ENCODE peak calls at places on chromosomes 11 and 22, in six cellular contexts. K is H1, X is HCT116, D is GM12878, T is SK-N-SH, R is HepG2. L is an unnamed sample.

GRCh38 chr22:46878549-46878948 is 116.1 kb downstream of the TBC1D22A start:
- DNase-seq in K (no peak), X (no peak), D (no peak), T (no peak), R (no peak), L (no peak)

GRCh38 chr11:128658499-128658898 is 35.4 kb upstream of the FLI1 start:
- DNase-seq in K (no peak), X (no peak), D (no peak), T (no peak), R (no peak), L (no peak)

GRCh38 chr11:65771589-65772112 is 9.1 kb downstream of the AP5B1 start:
- DNase-seq in K (no peak), X (no peak), D (no peak), T (no peak), R (no peak), L (no peak)

GRCh38 chr22:24105661-24106060 is 75.6 kb upstream of the SUSD2 start:
- DNase-seq in K (no peak), X (no peak), D (no peak), T (no peak), R (no peak), L (no peak)

GRCh38 chr11:18065572-18065971 is 19.5 kb upstream of the TPH1 start:
- DNase-seq in K (no peak), X (no peak), D (no peak), T (no peak), R (no peak), L (no peak)

GRCh38 chr11:114193730-114194674 is 102.2 kb upstream of the NNMT start:
- DNase-seq in K (no peak), X (no peak), D (no peak), T (no peak), R (no peak), L (no peak)

GRCh38 chr11:119964136-119965025 is 173.5 kb downstream of the TRIM29 start:
- DNase-seq in K (peak; percentile 50), X (no peak), D (no peak), T (no peak), R (no peak), L (no peak)

GRCh38 chr22:27420186-27420816 is 381.3 kb downstream of the MN1 start:
- DNase-seq in K (no peak), X (no peak), D (no peak), T (no peak), R (no peak), L (no peak)

GRCh38 chr11:11577246-11577855 is 44.5 kb downstream of the GALNT18 start:
- DNase-seq in K (no peak), X (no peak), D (no peak), T (no peak), R (no peak), L (no peak)

GRCh38 chr11:77069336-77069968 is 2.7 kb downstream of the CAPN5 start:
- DNase-seq in K (no peak), X (no peak), D (no peak), T (no peak), R (no peak), L (no peak)

GRCh38 chr11:65204646-65205601 is 23.2 kb downstream of the CAPN1 start:
- DNase-seq in K (no peak), X (no peak), D (no peak), T (peak; percentile 92), R (peak; percentile 37), L (peak; percentile 67)

GRCh38 chr11:121328967-121329653 is 36.5 kb downstream of the SC5D start:
- DNase-seq in K (no peak), X (no peak), D (no peak), T (no peak), R (no peak), L (peak; percentile 45)

GRCh38 chr11:340539-341512 is 20.2 kb upstream of the IFITM3 start:
- DNase-seq in K (no peak), X (no peak), D (no peak), T (no peak), R (no peak), L (no peak)

GRCh38 chr22:17119481-17120202 is 1.5 kb downstream of the TMEM121B start:
- DNase-seq in K (peak; percentile 46), X (no peak), D (no peak), T (peak; percentile 50), R (no peak), L (no peak)

GRCh38 chr11:102819491-102819890 is 21.5 kb upstream of the MMP1 start:
- DNase-seq in K (no peak), X (no peak), D (no peak), T (no peak), R (peak; percentile 37), L (no peak)

GRCh38 chr11:131659931-131660330 is 289.5 kb downstream of the NTM start:
- DNase-seq in K (no peak), X (no peak), D (no peak), T (no peak), R (no peak), L (no peak)
- TF ChIP-seq JUND in K (no peak), X (no peak), D (no peak), T (no peak), R (no peak), L (no peak)

GRCh38 chr22:31241200-31241599 is 29.1 kb downstream of the LIMK2 start:
- DNase-seq in K (no peak), X (no peak), D (no peak), T (no peak), R (peak; percentile 19), L (no peak)
- TF ChIP-seq JUND in K (peak; percentile 46), X (peak; percentile 33), D (no peak), T (no peak), R (no peak), L (no peak)

DNA sequence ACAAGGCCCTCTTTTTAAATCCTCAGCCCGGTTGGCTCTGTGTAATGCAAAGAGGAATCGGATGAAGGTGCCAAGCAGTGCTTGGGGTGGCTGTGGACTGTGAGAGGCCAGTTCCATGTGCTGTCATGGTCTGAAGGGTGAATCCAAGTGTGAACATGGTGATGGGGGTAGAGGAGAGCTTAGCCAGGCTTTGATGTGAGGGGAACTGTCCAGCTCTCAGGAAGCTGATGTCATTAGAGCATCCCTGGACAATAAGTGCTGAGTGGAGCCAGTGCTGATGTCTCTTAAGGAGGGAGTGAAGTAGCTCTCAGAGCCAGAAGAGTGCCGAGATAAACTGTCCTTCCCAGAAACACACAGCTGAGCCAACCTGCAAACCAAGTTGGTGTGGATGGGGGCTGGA is 53.6 kb downstream of the NAV2 start:
- DNase-seq in K (no peak), X (no peak), D (no peak), T (no peak), R (no peak), L (peak; percentile 3)
- TF ChIP-seq JUND in K (no peak), X (no peak), D (no peak), T (no peak), R (no peak), L (no peak)

DNA sequence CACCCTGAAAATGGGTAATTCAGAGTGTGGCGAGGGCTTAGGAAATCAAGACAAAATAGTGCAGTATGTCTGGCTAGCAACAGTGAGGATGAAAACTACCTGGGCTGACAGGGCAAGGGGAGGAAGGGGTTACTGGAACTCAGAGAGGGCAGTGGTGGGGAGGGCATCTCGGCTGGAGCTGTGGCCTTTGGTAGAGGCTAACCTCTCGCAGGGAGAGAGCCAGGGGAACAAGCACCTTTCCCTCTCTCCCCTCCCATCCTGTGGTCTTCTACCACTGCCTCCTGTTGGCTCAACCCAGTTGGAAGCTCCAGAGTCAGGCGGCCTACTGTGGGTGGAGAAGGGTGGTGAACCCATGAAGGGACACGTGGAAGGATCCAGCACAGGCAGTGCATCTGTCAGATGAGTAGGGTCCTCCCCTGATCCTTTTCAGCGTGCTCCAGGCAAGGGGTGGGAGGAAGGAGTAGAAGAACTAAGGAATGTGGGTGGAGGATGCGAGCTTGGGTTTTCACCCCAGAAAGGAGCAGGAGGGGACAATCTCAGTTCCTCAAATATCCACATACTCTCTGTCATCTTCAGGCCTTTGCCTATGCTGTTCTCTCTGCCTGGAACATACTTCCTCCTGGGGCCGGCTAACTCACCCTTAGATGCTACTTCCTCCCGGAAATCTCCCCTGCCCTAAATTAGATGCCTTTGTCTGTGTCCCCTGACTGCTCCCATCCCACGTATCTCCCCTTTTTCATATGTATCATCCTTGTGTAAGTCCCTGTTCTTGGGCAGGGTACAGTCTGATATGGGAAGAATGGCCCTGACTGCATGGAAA is 6.2 kb upstream of the KCNE3 start:
- DNase-seq in K (no peak), X (no peak), D (no peak), T (no peak), R (no peak), L (no peak)
- TF ChIP-seq JUND in K (no peak), X (no peak), D (no peak), T (no peak), R (no peak), L (no peak)

GRCh38 chr22:48883211-48883960 is 944.3 kb downstream of the BRD1 start:
- DNase-seq in K (no peak), X (no peak), D (no peak), T (no peak), R (no peak), L (no peak)

GRCh38 chr22:48885919-48886305 is 941.8 kb downstream of the BRD1 start:
- DNase-seq in K (no peak), X (no peak), D (no peak), T (no peak), R (no peak), L (no peak)

GRCh38 chr22:48885271-48885918 is 942.3 kb downstream of the BRD1 start:
- DNase-seq in K (no peak), X (no peak), D (no peak), T (no peak), R (no peak), L (no peak)

GRCh38 chr22:48884292-48884691 is 943.4 kb downstream of the BRD1 start:
- DNase-seq in K (no peak), X (no peak), D (no peak), T (no peak), R (no peak), L (no peak)

GRCh38 chr22:48884786-48885185 is 942.9 kb downstream of the BRD1 start:
- DNase-seq in K (no peak), X (no peak), D (no peak), T (no peak), R (no peak), L (no peak)
- TF ChIP-seq JUND in K (no peak), X (no peak), D (no peak), T (no peak), R (no peak), L (no peak)

GRCh38 chr22:37095113-37095512 is 14.4 kb downstream of the TMPRSS6 start:
- DNase-seq in K (no peak), X (no peak), D (no peak), T (no peak), R (no peak), L (no peak)
- TF ChIP-seq JUND in K (no peak), X (no peak), D (no peak), T (no peak), R (no peak), L (no peak)